ENCODE peak calls at places on chromosomes 3 and 15, in five cellular contexts. One of them, this sample, is unnamed.
A peak's percentile ranks its signal among the peaks of the same experiment; 100 is the strongest.

GRCh38 chr3:76054404-76054803 is 269.1 kb upstream of the ZNF717 start:
- DNase-seq in AG04449: no peak
- DNase-seq in bronchial epithelial cell: no peak
- DNase-seq in kidney: no peak
- DNase-seq in psoas muscle: no peak
- DNase-seq in this sample: no peak

GRCh38 chr15:76973362-76973743 is 21.6 kb upstream of the PSTPIP1 start:
- DNase-seq in AG04449: no peak
- DNase-seq in bronchial epithelial cell: no peak
- DNase-seq in kidney: no peak
- DNase-seq in psoas muscle: no peak
- DNase-seq in this sample: peak; percentile 74

GRCh38 chr3:103112273-103112672 is 677.5 kb downstream of the ZPLD1 start:
- DNase-seq in kidney: no peak
- DNase-seq in bronchial epithelial cell: no peak
- DNase-seq in psoas muscle: no peak
- DNase-seq in AG04449: no peak
- DNase-seq in this sample: no peak

GRCh38 chr3:129688310-129688895 is 81.9 kb upstream of the PLXND1 start:
- DNase-seq in AG04449: peak; percentile 3
- DNase-seq in kidney: peak; percentile 87
- DNase-seq in psoas muscle: peak; percentile 69
- DNase-seq in bronchial epithelial cell: no peak
- DNase-seq in this sample: peak; percentile 77

GRCh38 chr3:95289295-95289694 is 1226.4 kb downstream of the NSUN3 start:
- DNase-seq in bronchial epithelial cell: no peak
- DNase-seq in kidney: no peak
- DNase-seq in AG04449: peak; percentile 14
- DNase-seq in psoas muscle: no peak
- DNase-seq in this sample: peak; percentile 8

GRCh38 chr15:77617507-77618285 is 15.0 kb downstream of the LINGO1 start:
- DNase-seq in psoas muscle: no peak
- DNase-seq in kidney: no peak
- DNase-seq in AG04449: no peak
- DNase-seq in bronchial epithelial cell: peak; percentile 13
- DNase-seq in this sample: no peak

GRCh38 chr3:144900366-144900765 is 928.7 kb downstream of the DIPK2A start:
- DNase-seq in bronchial epithelial cell: no peak
- DNase-seq in psoas muscle: no peak
- DNase-seq in AG04449: no peak
- DNase-seq in kidney: no peak
- DNase-seq in this sample: no peak

GRCh38 chr3:48795997-48796732 is 51.5 kb downstream of the PRKAR2A start:
- DNase-seq in psoas muscle: no peak
- DNase-seq in kidney: no peak
- DNase-seq in bronchial epithelial cell: no peak
- DNase-seq in AG04449: no peak
- DNase-seq in this sample: no peak

GRCh38 chr3:25252291-25252690 is 175.8 kb upstream of the RARB start:
- DNase-seq in AG04449: no peak
- DNase-seq in psoas muscle: no peak
- DNase-seq in bronchial epithelial cell: no peak
- DNase-seq in kidney: no peak
- DNase-seq in this sample: no peak

GRCh38 chr3:184229424-184230080 is at the start of gene VWA5B2:
- DNase-seq in AG04449: no peak
- DNase-seq in psoas muscle: peak; percentile 66
- DNase-seq in bronchial epithelial cell: peak; percentile 8
- DNase-seq in kidney: peak; percentile 88
- DNase-seq in this sample: peak; percentile 42

GRCh38 chr15:72783563-72784232 is at the start of gene ADPGK:
- DNase-seq in bronchial epithelial cell: peak; percentile 67
- DNase-seq in psoas muscle: peak; percentile 91
- DNase-seq in AG04449: peak; percentile 57
- DNase-seq in kidney: peak; percentile 98
- DNase-seq in this sample: peak; percentile 91

GRCh38 chr15:65553691-65554090 is 23.4 kb downstream of the HACD3 start:
- DNase-seq in psoas muscle: no peak
- DNase-seq in bronchial epithelial cell: no peak
- DNase-seq in kidney: no peak
- DNase-seq in AG04449: no peak
- DNase-seq in this sample: no peak

GRCh38 chr3:31936661-31937060 is 44.4 kb downstream of the OSBPL10 start:
- DNase-seq in psoas muscle: no peak
- DNase-seq in kidney: no peak
- DNase-seq in AG04449: no peak
- DNase-seq in bronchial epithelial cell: no peak
- DNase-seq in this sample: peak; percentile 72

GRCh38 chr3:195100903-195101591 is 169.9 kb downstream of the XXYLT1 start:
- DNase-seq in AG04449: no peak
- DNase-seq in psoas muscle: no peak
- DNase-seq in kidney: peak; percentile 70
- DNase-seq in bronchial epithelial cell: peak; percentile 39
- DNase-seq in this sample: peak; percentile 35

GRCh38 chr3:14634763-14635400 is 16.7 kb upstream of the CCDC174 start:
- DNase-seq in bronchial epithelial cell: peak; percentile 98
- DNase-seq in AG04449: no peak
- DNase-seq in kidney: no peak
- DNase-seq in psoas muscle: no peak
- DNase-seq in this sample: peak; percentile 81

GRCh38 chr3:40387895-40388254 is 891 bp downstream of the ENTPD3 start:
- DNase-seq in psoas muscle: no peak
- DNase-seq in bronchial epithelial cell: no peak
- DNase-seq in kidney: no peak
- DNase-seq in AG04449: no peak
- DNase-seq in this sample: no peak

GRCh38 chr3:49006591-49007067 is 562 bp upstream of the WDR6 start:
- DNase-seq in psoas muscle: peak; percentile 49
- DNase-seq in bronchial epithelial cell: no peak
- DNase-seq in kidney: peak; percentile 89
- DNase-seq in AG04449: no peak
- DNase-seq in this sample: peak; percentile 72

GRCh38 chr15:75637245-75638009 is 2.6 kb downstream of the IMP3 start:
- DNase-seq in psoas muscle: no peak
- DNase-seq in AG04449: no peak
- DNase-seq in bronchial epithelial cell: no peak
- DNase-seq in kidney: no peak
- DNase-seq in this sample: no peak

GRCh38 chr3:175082631-175083030 is 223.5 kb downstream of the NAALADL2 start:
- DNase-seq in psoas muscle: no peak
- DNase-seq in kidney: no peak
- DNase-seq in bronchial epithelial cell: no peak
- DNase-seq in AG04449: no peak
- DNase-seq in this sample: no peak

GRCh38 chr3:13277860-13278531 is 142.1 kb downstream of the NUP210 start:
- DNase-seq in kidney: no peak
- DNase-seq in AG04449: no peak
- DNase-seq in psoas muscle: no peak
- DNase-seq in bronchial epithelial cell: peak; percentile 31
- DNase-seq in this sample: no peak

GRCh38 chr15:50024183-50024795 is 94.7 kb downstream of the ATP8B4 start:
- DNase-seq in bronchial epithelial cell: no peak
- DNase-seq in kidney: no peak
- DNase-seq in AG04449: no peak
- DNase-seq in psoas muscle: no peak
- DNase-seq in this sample: peak; percentile 53

GRCh38 chr15:40770147-40770721 is 454 bp downstream of the C15orf62 start:
- DNase-seq in AG04449: no peak
- DNase-seq in bronchial epithelial cell: no peak
- DNase-seq in psoas muscle: no peak
- DNase-seq in kidney: peak; percentile 74
- DNase-seq in this sample: no peak

GRCh38 chr15:24955549-24955929 is 752 bp downstream of the SNRPN start:
- DNase-seq in AG04449: no peak
- DNase-seq in bronchial epithelial cell: no peak
- DNase-seq in psoas muscle: peak; percentile 33
- DNase-seq in kidney: peak; percentile 73
- DNase-seq in this sample: no peak

GRCh38 chr15:39887832-39888231 is 32.2 kb downstream of the GPR176 start:
- DNase-seq in AG04449: no peak
- DNase-seq in psoas muscle: no peak
- DNase-seq in kidney: no peak
- DNase-seq in bronchial epithelial cell: peak; percentile 58
- DNase-seq in this sample: peak; percentile 72

GRCh38 chr15:96209285-96209735 is 121.2 kb upstream of the NR2F2 start:
- DNase-seq in kidney: no peak
- DNase-seq in psoas muscle: no peak
- DNase-seq in bronchial epithelial cell: peak; percentile 7
- DNase-seq in AG04449: no peak
- DNase-seq in this sample: no peak

GRCh38 chr3:123740391-123740822 is 143.7 kb downstream of the MYLK start:
- DNase-seq in kidney: no peak
- DNase-seq in psoas muscle: no peak
- DNase-seq in bronchial epithelial cell: peak; percentile 91
- DNase-seq in AG04449: no peak
- DNase-seq in this sample: no peak

GRCh38 chr3:21672303-21672702 is 78.7 kb downstream of the ZNF385D start:
- DNase-seq in kidney: no peak
- DNase-seq in bronchial epithelial cell: peak; percentile 95
- DNase-seq in AG04449: peak; percentile 47
- DNase-seq in psoas muscle: no peak
- DNase-seq in this sample: peak; percentile 74

GRCh38 chr3:56813656-56813965 is 11.9 kb upstream of the ARHGEF3 start:
- DNase-seq in bronchial epithelial cell: no peak
- DNase-seq in kidney: no peak
- DNase-seq in psoas muscle: no peak
- DNase-seq in AG04449: no peak
- DNase-seq in this sample: no peak

GRCh38 chr3:130539005-130539404 is 22.0 kb downstream of the COL6A6 start:
- DNase-seq in AG04449: no peak
- DNase-seq in bronchial epithelial cell: peak; percentile 50
- DNase-seq in kidney: no peak
- DNase-seq in psoas muscle: no peak
- DNase-seq in this sample: peak; percentile 59

GRCh38 chr3:194250104-194251002 is 100.8 kb downstream of the CPN2 start:
- DNase-seq in AG04449: no peak
- DNase-seq in kidney: peak; percentile 88
- DNase-seq in psoas muscle: peak; percentile 74
- DNase-seq in bronchial epithelial cell: no peak
- DNase-seq in this sample: peak; percentile 85

GRCh38 chr15:60546764-60547163 is 67.8 kb upstream of the ICE2 start:
- DNase-seq in bronchial epithelial cell: no peak
- DNase-seq in AG04449: no peak
- DNase-seq in kidney: no peak
- DNase-seq in psoas muscle: no peak
- DNase-seq in this sample: no peak

GRCh38 chr15:80160570-80161156 is 7.9 kb downstream of the FAH start:
- DNase-seq in AG04449: peak; percentile 72
- DNase-seq in psoas muscle: peak; percentile 53
- DNase-seq in kidney: no peak
- DNase-seq in bronchial epithelial cell: peak; percentile 95
- DNase-seq in this sample: peak; percentile 97

GRCh38 chr15:79970921-79971434 is at the start of gene BCL2A1:
- DNase-seq in psoas muscle: no peak
- DNase-seq in AG04449: peak; percentile 68
- DNase-seq in bronchial epithelial cell: peak; percentile 99
- DNase-seq in kidney: no peak
- DNase-seq in this sample: peak; percentile 96

GRCh38 chr3:63324621-63325020 is 46.5 kb downstream of the SYNPR start:
- DNase-seq in psoas muscle: no peak
- DNase-seq in kidney: no peak
- DNase-seq in bronchial epithelial cell: no peak
- DNase-seq in AG04449: no peak
- DNase-seq in this sample: no peak

GRCh38 chr3:128496602-128497304 is 3.8 kb upstream of the GATA2 start:
- DNase-seq in psoas muscle: peak; percentile 27
- DNase-seq in bronchial epithelial cell: no peak
- DNase-seq in kidney: peak; percentile 87
- DNase-seq in AG04449: no peak
- DNase-seq in this sample: no peak
- H3K4me3 ChIP-seq in psoas muscle: peak overlapping the region; percentile 67
- H3K4me3 ChIP-seq in bronchial epithelial cell: peak overlapping the region; percentile 26
- H3K4me3 ChIP-seq in kidney: peak overlapping the region; percentile 42
- H3K4me3 ChIP-seq in AG04449: peak overlapping the region; percentile 57
- H3K4me3 ChIP-seq in this sample: no peak overlapping the region

GRCh38 chr3:45626096-45626887 is 31.7 kb downstream of the LIMD1 start:
- DNase-seq in psoas muscle: no peak
- DNase-seq in bronchial epithelial cell: peak; percentile 22
- DNase-seq in AG04449: no peak
- DNase-seq in kidney: no peak
- DNase-seq in this sample: peak; percentile 63
- H3K4me3 ChIP-seq in psoas muscle: no peak overlapping the region
- H3K4me3 ChIP-seq in bronchial epithelial cell: no peak overlapping the region
- H3K4me3 ChIP-seq in AG04449: no peak overlapping the region
- H3K4me3 ChIP-seq in kidney: no peak overlapping the region
- H3K4me3 ChIP-seq in this sample: no peak overlapping the region

DNA sequence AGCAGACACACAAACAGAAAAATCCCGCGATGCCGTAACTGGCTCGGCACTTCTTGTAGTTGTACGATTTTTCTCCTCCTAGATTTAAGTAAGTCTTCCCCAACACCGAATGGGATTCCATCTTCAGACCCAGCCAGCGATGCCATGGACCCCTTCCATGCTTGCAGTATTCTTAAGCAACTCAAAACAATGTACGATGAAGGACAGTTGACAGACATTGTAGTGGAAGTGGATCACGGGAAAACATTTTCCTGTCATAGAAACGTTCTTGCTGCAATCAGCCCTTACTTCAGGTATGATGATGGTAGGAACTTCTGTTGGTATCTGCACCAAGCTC is 760 bp downstream of the KBTBD8 start:
- DNase-seq in AG04449: no peak
- DNase-seq in psoas muscle: no peak
- DNase-seq in kidney: no peak
- DNase-seq in bronchial epithelial cell: peak; percentile 24
- DNase-seq in this sample: peak; percentile 41
- H3K4me3 ChIP-seq in AG04449: peak overlapping the region; percentile 86
- H3K4me3 ChIP-seq in psoas muscle: peak overlapping the region; percentile 91
- H3K4me3 ChIP-seq in kidney: peak overlapping the region; percentile 66
- H3K4me3 ChIP-seq in bronchial epithelial cell: peak overlapping the region; percentile 96
- H3K4me3 ChIP-seq in this sample: peak overlapping the region; percentile 83

GRCh38 chr3:50599115-50599715 is 12.4 kb downstream of the CISH start:
- DNase-seq in AG04449: no peak
- DNase-seq in psoas muscle: no peak
- DNase-seq in bronchial epithelial cell: no peak
- DNase-seq in kidney: no peak
- DNase-seq in this sample: no peak
- H3K4me3 ChIP-seq in AG04449: no peak overlapping the region
- H3K4me3 ChIP-seq in psoas muscle: no peak overlapping the region
- H3K4me3 ChIP-seq in bronchial epithelial cell: no peak overlapping the region
- H3K4me3 ChIP-seq in kidney: no peak overlapping the region
- H3K4me3 ChIP-seq in this sample: no peak overlapping the region

DNA sequence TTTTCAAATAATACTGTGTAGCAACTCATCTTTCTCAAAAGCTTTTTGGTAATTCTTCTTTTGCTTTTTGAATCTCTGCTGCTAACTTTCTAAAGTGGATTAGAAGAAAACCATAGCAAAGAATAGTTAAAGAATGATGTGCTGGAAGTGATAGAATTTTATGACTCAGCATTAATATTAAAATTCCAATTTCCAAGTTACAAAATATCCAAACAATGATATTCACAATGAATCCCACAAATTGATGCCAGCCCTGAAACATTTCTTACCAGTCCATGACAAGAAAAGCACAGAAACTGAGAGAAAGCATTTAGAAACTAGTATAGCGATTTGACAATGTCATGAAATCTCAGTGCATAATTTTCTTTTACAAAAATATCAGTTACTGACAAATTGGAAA is 482.2 kb downstream of the RBMS3 start:
- DNase-seq in kidney: no peak
- DNase-seq in AG04449: no peak
- DNase-seq in psoas muscle: no peak
- DNase-seq in bronchial epithelial cell: no peak
- DNase-seq in this sample: no peak
- H3K4me3 ChIP-seq in kidney: no peak overlapping the region
- H3K4me3 ChIP-seq in AG04449: no peak overlapping the region
- H3K4me3 ChIP-seq in psoas muscle: no peak overlapping the region
- H3K4me3 ChIP-seq in bronchial epithelial cell: no peak overlapping the region
- H3K4me3 ChIP-seq in this sample: no peak overlapping the region

This sample was measured in cardiac fibroblast.